ENCODE peak calls at places on chromosomes 5 and 9, in four cellular contexts. X, I, M and W are unnamed samples.

GRCh38 chr5:172178301-172179031 is 9.6 kb downstream of the STK10 start:
- ATAC-seq in X (no peak), I (no peak), M (no peak), W (no peak)

GRCh38 chr5:173909205-173909604 is 21.1 kb downstream of the CPEB4 start:
- ATAC-seq in X (no peak), I (no peak), M (no peak), W (no peak)

GRCh38 chr9:227882-228281 is 13.2 kb downstream of the DOCK8 start:
- ATAC-seq in X (no peak), I (no peak), M (no peak), W (no peak)

GRCh38 chr5:82684153-82684552 is 393.0 kb downstream of the TMEM167A start:
- ATAC-seq in X (no peak), M (peak; percentile 46), I (no peak), W (no peak)

GRCh38 chr9:9469271-9469670 is 1143.5 kb downstream of the PTPRD start:
- ATAC-seq in M (no peak), X (no peak), I (no peak), W (no peak)

GRCh38 chr5:3197237-3197636 is 398.4 kb upstream of the IRX1 start:
- ATAC-seq in X (no peak), I (no peak), M (no peak), W (no peak)

GRCh38 chr5:179495906-179496455 is 54.4 kb upstream of the RUFY1 start:
- ATAC-seq in I (peak; percentile 75), X (peak; percentile 16), M (no peak), W (no peak)

GRCh38 chr9:312596-313320 is 98.1 kb downstream of the DOCK8 start:
- ATAC-seq in M (no peak), X (no peak), I (no peak), W (no peak)

GRCh38 chr9:112753725-112754124 is 3.2 kb downstream of the SNX30 start:
- ATAC-seq in I (peak; percentile 20), X (peak; percentile 41), M (no peak), W (peak; percentile 37)

GRCh38 chr9:107422189-107422802 is 67.3 kb downstream of the KLF4 start:
- ATAC-seq in X (no peak), I (peak; percentile 97), M (peak; percentile 58), W (peak; percentile 84)